ENCODE peak calls at places on chromosomes 5 and 9, in eight cellular contexts. K is progenitor cell of endocrine pancreas, L is A549, V is NCI-H1417, I is sciatic nerve, W is T-helper 22 cell, Z is NCI-H1436, J is fibroblast of the aortic adventitia. T is an unnamed sample.

GRCh38 chr5:102600964-102601363 is 102.2 kb upstream of the SLCO6A1 start:
- DNase-seq in L (no peak), W (no peak), Z (no peak), J (peak), I (no peak), K (no peak), V (no peak), T (no peak)

GRCh38 chr5:159965031-159965837 is 43.7 kb upstream of the TTC1 start:
- DNase-seq in I (peak), Z (peak), J (peak), V (no peak), L (peak), W (no peak), K (peak), T (peak)

GRCh38 chr5:130331332-130331731 is 427.1 kb downstream of the CHSY3 start:
- DNase-seq in I (no peak), Z (no peak), J (no peak), K (no peak), W (no peak), L (no peak), V (no peak), T (no peak)

GRCh38 chr5:38008198-38008597 is 168.4 kb upstream of the GDNF start:
- DNase-seq in K (no peak), Z (peak), W (no peak), J (no peak), L (no peak), V (peak), I (no peak), T (no peak)

GRCh38 chr5:35990941-35991592 is at the start of gene UGT3A1:
- DNase-seq in K (peak), V (peak), W (no peak), I (no peak), J (no peak), L (no peak), Z (no peak), T (no peak)

GRCh38 chr9:126150411-126151030 is 176.1 kb upstream of the MVB12B start:
- DNase-seq in L (no peak), K (no peak), Z (peak), I (no peak), W (no peak), J (no peak), V (no peak), T (no peak)

GRCh38 chr9:33818167-33818831 is 1.3 kb downstream of the UBE2R2 start:
- DNase-seq in I (no peak), K (no peak), Z (no peak), V (no peak), J (no peak), L (peak), W (no peak), T (no peak)

GRCh38 chr5:135073771-135074345 is 39.8 kb upstream of the PITX1 start:
- DNase-seq in I (peak), V (no peak), J (no peak), L (no peak), K (no peak), Z (no peak), W (no peak), T (no peak)

GRCh38 chr9:134720136-134720753 is 78.6 kb downstream of the COL5A1 start:
- DNase-seq in Z (no peak), J (no peak), V (no peak), K (no peak), L (no peak), W (no peak), I (no peak), T (no peak)

GRCh38 chr5:66633754-66634153 is 37.6 kb downstream of the MAST4 start:
- DNase-seq in L (no peak), K (no peak), V (peak), W (no peak), Z (peak), J (no peak), I (no peak), T (no peak)